ENCODE peak calls at places on chromosomes 3 and 15, in five cellular contexts. One of them, this sample, is unnamed.

GRCh38 chr15:90190606-90191343 is 10.4 kb upstream of the SEMA4B start:
- DNase-seq in endothelial cell of umbilical vein: no peak
- DNase-seq in cardiac muscle cell: no peak
- DNase-seq in adrenal gland: peak; percentile 28
- DNase-seq in ovary: no peak
- DNase-seq in this sample: no peak

GRCh38 chr3:148329481-148330220 is 368.1 kb upstream of the AGTR1 start:
- DNase-seq in cardiac muscle cell: no peak
- DNase-seq in adrenal gland: no peak
- DNase-seq in endothelial cell of umbilical vein: no peak
- DNase-seq in ovary: no peak
- DNase-seq in this sample: peak; percentile 18

GRCh38 chr3:111785034-111785433 is 74.0 kb upstream of the PHLDB2 start:
- DNase-seq in cardiac muscle cell: peak; percentile 42
- DNase-seq in ovary: no peak
- DNase-seq in endothelial cell of umbilical vein: no peak
- DNase-seq in adrenal gland: no peak
- DNase-seq in this sample: no peak

GRCh38 chr15:84981711-84982300 is at the start of gene PDE8A:
- DNase-seq in cardiac muscle cell: peak; percentile 64
- DNase-seq in ovary: no peak
- DNase-seq in adrenal gland: peak; percentile 40
- DNase-seq in endothelial cell of umbilical vein: peak; percentile 57
- DNase-seq in this sample: peak; percentile 70

GRCh38 chr15:36808401-36809160 is 229.2 kb downstream of the CDIN1 start:
- DNase-seq in cardiac muscle cell: peak; percentile 49
- DNase-seq in adrenal gland: peak; percentile 26
- DNase-seq in endothelial cell of umbilical vein: peak; percentile 75
- DNase-seq in ovary: no peak
- DNase-seq in this sample: no peak

GRCh38 chr15:32739522-32739921 is 21.7 kb downstream of the GREM1 start:
- DNase-seq in adrenal gland: no peak
- DNase-seq in ovary: no peak
- DNase-seq in endothelial cell of umbilical vein: no peak
- DNase-seq in cardiac muscle cell: no peak
- DNase-seq in this sample: no peak

GRCh38 chr15:64251121-64251520 is 88.3 kb upstream of the PPIB start:
- DNase-seq in cardiac muscle cell: no peak
- DNase-seq in adrenal gland: no peak
- DNase-seq in endothelial cell of umbilical vein: no peak
- DNase-seq in ovary: no peak
- DNase-seq in this sample: no peak

GRCh38 chr3:59658236-59658635 is 608.4 kb upstream of the CFAP20DC start:
- DNase-seq in endothelial cell of umbilical vein: no peak
- DNase-seq in adrenal gland: no peak
- DNase-seq in ovary: no peak
- DNase-seq in cardiac muscle cell: no peak
- DNase-seq in this sample: no peak

GRCh38 chr3:32596926-32597369 is 26.3 kb upstream of the DYNC1LI1 start:
- DNase-seq in adrenal gland: no peak
- DNase-seq in cardiac muscle cell: peak; percentile 35
- DNase-seq in endothelial cell of umbilical vein: no peak
- DNase-seq in ovary: no peak
- DNase-seq in this sample: no peak

GRCh38 chr15:85380860-85381535 is 595 bp downstream of the AKAP13 start:
- DNase-seq in adrenal gland: peak; percentile 44
- DNase-seq in cardiac muscle cell: peak; percentile 44
- DNase-seq in ovary: peak; percentile 70
- DNase-seq in endothelial cell of umbilical vein: peak; percentile 54
- DNase-seq in this sample: peak; percentile 45

DNA sequence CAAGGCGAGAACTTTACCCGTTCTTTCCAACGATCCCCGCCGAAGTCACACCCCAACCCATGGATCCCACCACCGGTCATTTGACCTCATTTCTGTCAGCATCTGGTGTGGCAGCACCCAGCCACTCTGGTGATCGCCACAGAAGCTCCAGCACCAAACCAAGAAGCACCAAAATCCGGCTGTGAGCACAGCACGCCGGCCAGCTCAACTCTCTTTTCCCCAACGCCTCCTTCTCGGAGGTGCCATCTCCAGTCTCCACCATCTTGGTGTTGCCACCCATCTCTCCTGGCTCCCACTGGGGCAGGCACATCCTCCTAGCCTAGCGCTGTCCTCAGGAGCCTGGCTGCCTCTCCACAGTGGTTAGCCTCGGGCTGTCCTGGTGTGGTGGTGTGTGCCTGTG is 6.5 kb downstream of the MUC4 start:
- DNase-seq in cardiac muscle cell: no peak
- DNase-seq in ovary: no peak
- DNase-seq in adrenal gland: no peak
- DNase-seq in endothelial cell of umbilical vein: no peak
- DNase-seq in this sample: no peak
- H3K4me1 ChIP-seq in cardiac muscle cell: peaks cover 25% of the 10 kb centered on the region
- H3K4me1 ChIP-seq in ovary: peaks cover 11% of the 10 kb centered on the region
- H3K4me1 ChIP-seq in adrenal gland: no peaks in the 10 kb centered on the region
- H3K4me1 ChIP-seq in endothelial cell of umbilical vein: peaks cover 7% of the 10 kb centered on the region
- H3K4me1 ChIP-seq in this sample: no peaks in the 10 kb centered on the region

DNA sequence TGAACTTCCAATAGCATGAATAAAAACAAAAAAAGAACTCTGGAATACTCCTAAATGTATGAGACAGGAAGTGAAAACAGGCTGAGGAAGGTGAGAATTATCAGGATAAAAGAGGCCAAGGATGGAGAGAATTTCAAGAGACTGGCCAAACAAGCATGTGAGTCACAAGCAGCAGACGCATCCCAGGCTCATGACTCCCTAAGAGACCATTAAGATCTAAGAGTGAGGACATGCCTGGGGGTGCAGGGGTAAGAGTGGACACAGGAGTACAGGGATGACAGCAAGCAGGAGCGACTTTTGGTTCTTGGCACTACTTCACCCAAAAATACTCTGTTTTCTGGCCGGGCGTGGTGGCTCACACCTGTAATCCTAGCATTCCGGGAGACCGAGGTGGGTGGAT is 7.1 kb downstream of the SCAMP2 start:
- DNase-seq in ovary: no peak
- DNase-seq in endothelial cell of umbilical vein: no peak
- DNase-seq in adrenal gland: peak; percentile 70
- DNase-seq in cardiac muscle cell: peak; percentile 42
- DNase-seq in this sample: peak; percentile 77
- H3K4me1 ChIP-seq in ovary: no peaks in the 10 kb centered on the region
- H3K4me1 ChIP-seq in endothelial cell of umbilical vein: peaks cover 36% of the 10 kb centered on the region
- H3K4me1 ChIP-seq in adrenal gland: peaks cover 46% of the 10 kb centered on the region
- H3K4me1 ChIP-seq in cardiac muscle cell: peaks cover 28% of the 10 kb centered on the region
- H3K4me1 ChIP-seq in this sample: peaks cover 27% of the 10 kb centered on the region

DNA sequence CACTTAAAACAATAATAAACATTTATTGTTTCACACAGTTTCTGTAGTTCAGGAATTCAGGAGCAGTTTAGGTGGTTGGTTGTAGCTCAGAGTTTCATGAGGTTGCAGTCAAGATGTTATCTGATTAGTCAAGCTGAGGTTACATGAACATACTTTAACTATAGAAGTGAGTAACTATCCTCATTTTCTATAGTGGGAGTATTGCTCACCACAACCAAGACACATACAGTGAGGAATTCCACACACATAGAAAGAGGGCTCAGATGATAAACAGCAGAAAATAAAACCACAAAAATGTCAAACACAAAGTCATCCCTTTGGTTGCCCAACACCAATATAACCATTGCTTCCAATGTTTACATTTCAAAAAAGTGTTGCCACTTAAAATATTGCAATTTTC is 13.6 kb downstream of the SCN11A start:
- DNase-seq in cardiac muscle cell: peak; percentile 72
- DNase-seq in adrenal gland: no peak
- DNase-seq in endothelial cell of umbilical vein: no peak
- DNase-seq in ovary: no peak
- DNase-seq in this sample: no peak
- H3K4me1 ChIP-seq in cardiac muscle cell: no peaks in the 10 kb centered on the region
- H3K4me1 ChIP-seq in adrenal gland: no peaks in the 10 kb centered on the region
- H3K4me1 ChIP-seq in endothelial cell of umbilical vein: no peaks in the 10 kb centered on the region
- H3K4me1 ChIP-seq in ovary: no peaks in the 10 kb centered on the region
- H3K4me1 ChIP-seq in this sample: no peaks in the 10 kb centered on the region

GRCh38 chr15:91917991-91918390 is 64.5 kb downstream of the SLCO3A1 start:
- DNase-seq in cardiac muscle cell: no peak
- DNase-seq in endothelial cell of umbilical vein: no peak
- DNase-seq in adrenal gland: no peak
- DNase-seq in ovary: no peak
- DNase-seq in this sample: no peak

GRCh38 chr15:91912336-91912735 is 58.8 kb downstream of the SLCO3A1 start:
- DNase-seq in ovary: no peak
- DNase-seq in adrenal gland: no peak
- DNase-seq in endothelial cell of umbilical vein: no peak
- DNase-seq in cardiac muscle cell: no peak
- DNase-seq in this sample: no peak

GRCh38 chr15:91915576-91915975 is 62.1 kb downstream of the SLCO3A1 start:
- DNase-seq in ovary: no peak
- DNase-seq in endothelial cell of umbilical vein: no peak
- DNase-seq in adrenal gland: no peak
- DNase-seq in cardiac muscle cell: no peak
- DNase-seq in this sample: no peak

GRCh38 chr15:91919014-91919534 is 65.6 kb downstream of the SLCO3A1 start:
- DNase-seq in endothelial cell of umbilical vein: no peak
- DNase-seq in ovary: no peak
- DNase-seq in adrenal gland: no peak
- DNase-seq in cardiac muscle cell: no peak
- DNase-seq in this sample: no peak

DNA sequence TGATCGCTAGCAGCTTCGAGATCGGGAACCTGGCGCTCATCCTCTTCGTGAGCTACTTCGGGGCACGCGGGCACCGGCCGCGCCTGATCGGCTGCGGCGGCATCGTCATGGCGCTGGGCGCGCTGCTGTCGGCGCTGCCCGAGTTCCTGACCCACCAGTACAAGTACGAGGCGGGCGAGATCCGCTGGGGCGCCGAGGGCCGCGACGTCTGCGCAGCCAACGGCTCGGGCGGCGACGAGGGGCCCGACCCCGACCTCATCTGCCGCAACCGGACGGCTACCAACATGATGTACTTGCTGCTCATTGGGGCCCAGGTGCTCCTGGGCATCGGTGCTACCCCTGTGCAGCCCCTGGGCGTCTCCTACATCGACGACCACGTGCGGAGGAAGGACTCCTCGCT is 62.5 kb downstream of the SLCO3A1 start:
- DNase-seq in cardiac muscle cell: no peak
- DNase-seq in adrenal gland: no peak
- DNase-seq in endothelial cell of umbilical vein: no peak
- DNase-seq in ovary: no peak
- DNase-seq in this sample: no peak
- H3K4me1 ChIP-seq in cardiac muscle cell: peaks cover 18% of the 10 kb centered on the region
- H3K4me1 ChIP-seq in adrenal gland: no peaks in the 10 kb centered on the region
- H3K4me1 ChIP-seq in endothelial cell of umbilical vein: no peaks in the 10 kb centered on the region
- H3K4me1 ChIP-seq in ovary: peaks cover 2% of the 10 kb centered on the region
- H3K4me1 ChIP-seq in this sample: no peaks in the 10 kb centered on the region

GRCh38 chr15:77609558-77609957 is 23.2 kb downstream of the LINGO1 start:
- DNase-seq in adrenal gland: no peak
- DNase-seq in cardiac muscle cell: no peak
- DNase-seq in ovary: no peak
- DNase-seq in endothelial cell of umbilical vein: no peak
- DNase-seq in this sample: no peak

GRCh38 chr15:77608774-77609173 is 23.9 kb downstream of the LINGO1 start:
- DNase-seq in endothelial cell of umbilical vein: no peak
- DNase-seq in cardiac muscle cell: no peak
- DNase-seq in adrenal gland: no peak
- DNase-seq in ovary: no peak
- DNase-seq in this sample: no peak

GRCh38 chr15:77611767-77612166 is 20.9 kb downstream of the LINGO1 start:
- DNase-seq in endothelial cell of umbilical vein: no peak
- DNase-seq in cardiac muscle cell: peak; percentile 46
- DNase-seq in ovary: no peak
- DNase-seq in adrenal gland: no peak
- DNase-seq in this sample: peak; percentile 98

GRCh38 chr15:77612958-77613601 is 19.6 kb downstream of the LINGO1 start:
- DNase-seq in ovary: no peak
- DNase-seq in endothelial cell of umbilical vein: no peak
- DNase-seq in cardiac muscle cell: no peak
- DNase-seq in adrenal gland: no peak
- DNase-seq in this sample: no peak

GRCh38 chr15:77610731-77611130 is 22.0 kb downstream of the LINGO1 start:
- DNase-seq in adrenal gland: no peak
- DNase-seq in endothelial cell of umbilical vein: no peak
- DNase-seq in ovary: no peak
- DNase-seq in cardiac muscle cell: no peak
- DNase-seq in this sample: no peak
- H3K4me1 ChIP-seq in adrenal gland: no peaks in the 10 kb centered on the region
- H3K4me1 ChIP-seq in endothelial cell of umbilical vein: no peaks in the 10 kb centered on the region
- H3K4me1 ChIP-seq in ovary: no peaks in the 10 kb centered on the region
- H3K4me1 ChIP-seq in cardiac muscle cell: peaks cover 35% of the 10 kb centered on the region
- H3K4me1 ChIP-seq in this sample: peaks cover 69% of the 10 kb centered on the region

DNA sequence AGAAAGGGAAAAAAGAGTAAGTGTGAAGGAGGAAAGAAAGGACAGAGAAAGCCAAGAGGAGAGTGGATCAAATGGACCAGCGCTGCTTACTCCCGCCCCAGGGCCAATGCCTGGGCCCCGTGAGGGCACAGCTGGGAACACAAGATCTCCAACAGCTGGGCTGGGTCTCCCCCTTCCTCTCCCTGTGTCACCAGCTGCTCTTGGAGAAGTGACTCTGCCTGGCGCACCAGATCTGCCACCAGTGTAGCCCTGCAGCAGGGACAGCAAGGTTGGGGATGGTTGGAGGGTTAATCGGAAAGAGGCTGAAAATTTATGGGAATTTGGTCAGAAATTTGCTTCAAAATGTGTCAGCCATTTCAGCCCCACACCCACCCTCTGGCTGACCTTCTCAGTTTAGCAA is 8.4 kb downstream of the CDAN1 start:
- DNase-seq in adrenal gland: no peak
- DNase-seq in endothelial cell of umbilical vein: no peak
- DNase-seq in cardiac muscle cell: no peak
- DNase-seq in ovary: no peak
- DNase-seq in this sample: no peak
- H3K4me1 ChIP-seq in adrenal gland: no peaks in the 10 kb centered on the region
- H3K4me1 ChIP-seq in endothelial cell of umbilical vein: no peaks in the 10 kb centered on the region
- H3K4me1 ChIP-seq in cardiac muscle cell: no peaks in the 10 kb centered on the region
- H3K4me1 ChIP-seq in ovary: no peaks in the 10 kb centered on the region
- H3K4me1 ChIP-seq in this sample: no peaks in the 10 kb centered on the region

DNA sequence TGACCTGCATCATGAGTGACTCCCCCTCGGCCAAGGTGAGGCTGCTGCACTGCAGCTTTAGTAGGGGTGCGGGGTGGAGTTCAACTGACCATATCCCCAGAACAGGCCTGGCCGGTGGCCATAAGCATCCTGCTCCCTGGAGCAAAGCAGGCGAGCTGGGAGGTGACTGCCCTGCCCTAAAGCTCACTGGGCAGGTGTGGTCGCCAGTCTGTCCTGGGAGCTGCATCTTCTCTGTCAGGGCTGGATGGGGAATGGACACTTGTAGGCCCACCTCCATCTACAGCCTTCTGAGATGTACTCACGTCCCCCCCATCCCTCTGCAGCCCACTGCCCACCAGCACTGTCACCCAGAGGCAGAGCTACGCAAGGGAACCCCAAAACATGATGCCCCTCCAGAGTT is 14.5 kb downstream of the NBEAL2 start:
- DNase-seq in endothelial cell of umbilical vein: no peak
- DNase-seq in cardiac muscle cell: no peak
- DNase-seq in adrenal gland: no peak
- DNase-seq in ovary: no peak
- DNase-seq in this sample: no peak
- H3K4me1 ChIP-seq in endothelial cell of umbilical vein: no peaks in the 10 kb centered on the region
- H3K4me1 ChIP-seq in cardiac muscle cell: no peaks in the 10 kb centered on the region
- H3K4me1 ChIP-seq in adrenal gland: no peaks in the 10 kb centered on the region
- H3K4me1 ChIP-seq in ovary: no peaks in the 10 kb centered on the region
- H3K4me1 ChIP-seq in this sample: no peaks in the 10 kb centered on the region

This sample was measured in A673.